ENCODE peak calls at places on chromosomes 6 and 20, in five cellular contexts. M is sigmoid colon, A is SK-N-SH, O is breast epithelium, N is AG04450. P is an unnamed sample.

GRCh38 chr20:733806-734205 is 34.5 kb downstream of the SLC52A3 start:
- DNase-seq in M (no peak), A (peak; percentile 41), O (no peak), N (no peak), P (no peak)

GRCh38 chr6:166156942-166157341 is 10.7 kb downstream of the TBXT start:
- DNase-seq in M (no peak), A (no peak), O (no peak), N (no peak), P (no peak)

GRCh38 chr6:168452685-168453377 is 11.8 kb downstream of the SMOC2 start:
- DNase-seq in M (no peak), A (no peak), O (peak; percentile 57), N (no peak), P (no peak)

GRCh38 chr6:142387997-142388815 is 86.4 kb downstream of the ADGRG6 start:
- DNase-seq in M (no peak), A (peak; percentile 15), O (no peak), N (no peak), P (no peak)

GRCh38 chr6:142551145-142551811 is 249.5 kb downstream of the ADGRG6 start:
- DNase-seq in M (no peak), A (no peak), O (peak; percentile 40), N (no peak), P (no peak)

GRCh38 chr20:31682927-31683326 is 39.7 kb downstream of the BCL2L1 start:
- DNase-seq in M (no peak), A (no peak), O (no peak), N (no peak), P (no peak)

GRCh38 chr20:4156411-4156810 is 141.1 kb upstream of the RNF24 start:
- DNase-seq in M (no peak), A (no peak), O (no peak), N (no peak), P (no peak)

GRCh38 chr20:35001596-35002362 is 46.1 kb downstream of the MYH7B start:
- DNase-seq in M (no peak), A (peak; percentile 55), O (no peak), N (no peak), P (no peak)

GRCh38 chr6:38307730-38308129 is 332.0 kb downstream of the BTBD9 start:
- DNase-seq in M (no peak), A (peak; percentile 26), O (no peak), N (no peak), P (no peak)

GRCh38 chr6:139679516-139680179 is 305.2 kb upstream of the CITED2 start:
- DNase-seq in M (no peak), A (no peak), O (no peak), N (no peak), P (no peak)

GRCh38 chr6:136992113-136992512 is 52.7 kb downstream of the IL20RA start:
- DNase-seq in M (no peak), A (no peak), O (no peak), N (no peak), P (no peak)

GRCh38 chr6:15533379-15534044 is 129.3 kb downstream of the DTNBP1 start:
- DNase-seq in M (no peak), A (no peak), O (no peak), N (no peak), P (no peak)

GRCh38 chr6:34334796-34335416 is 57.6 kb downstream of the NUDT3 start:
- DNase-seq in M (no peak), A (no peak), O (no peak), N (no peak), P (no peak)

GRCh38 chr6:46380152-46380807 is 111.0 kb downstream of the RCAN2 start:
- DNase-seq in M (no peak), A (no peak), O (no peak), N (no peak), P (no peak)

GRCh38 chr6:5712349-5713215 is 294.1 kb downstream of the NRN1 start:
- DNase-seq in M (no peak), A (no peak), O (no peak), N (no peak), P (no peak)

GRCh38 chr6:30819287-30819917 is 64.9 kb upstream of the DDR1 start:
- DNase-seq in M (no peak), A (no peak), O (no peak), N (no peak), P (no peak)

GRCh38 chr6:90003941-90004340 is 109.7 kb downstream of the GJA10 start:
- DNase-seq in M (no peak), A (no peak), O (no peak), N (no peak), P (no peak)

GRCh38 chr20:4016349-4017050 is 1.1 kb upstream of the RNF24 start:
- DNase-seq in M (no peak), A (no peak), O (no peak), N (no peak), P (no peak)

GRCh38 chr20:17873410-17874270 is 95.0 kb downstream of the SNX5 start:
- DNase-seq in M (peak; percentile 97), A (peak; percentile 85), O (peak; percentile 85), N (peak; percentile 96), P (peak; percentile 84)

GRCh38 chr20:58997141-58997770 is 9.8 kb downstream of the CTSZ start:
- DNase-seq in M (no peak), A (no peak), O (no peak), N (no peak), P (no peak)

GRCh38 chr6:36121752-36122494 is 8.4 kb upstream of the MAPK13 start:
- DNase-seq in M (peak; percentile 19), A (no peak), O (no peak), N (no peak), P (no peak)

GRCh38 chr6:36120979-36121706 is 9.2 kb upstream of the MAPK13 start:
- DNase-seq in M (peak; percentile 69), A (no peak), O (peak; percentile 80), N (no peak), P (no peak)

GRCh38 chr6:36119927-36120477 is 10.3 kb upstream of the MAPK13 start:
- DNase-seq in M (peak; percentile 14), A (no peak), O (no peak), N (no peak), P (no peak)

GRCh38 chr6:36119209-36119608 is 11.1 kb upstream of the MAPK13 start:
- DNase-seq in M (no peak), A (no peak), O (no peak), N (no peak), P (no peak)

GRCh38 chr6:36120539-36120938 is 9.8 kb upstream of the MAPK13 start:
- DNase-seq in M (peak; percentile 51), A (no peak), O (peak; percentile 39), N (no peak), P (no peak)
- H3K27ac ChIP-seq in M (peak overlapping the region; percentile 28), A (no peak overlapping the region), O (peak overlapping the region; percentile 85), N (no peak overlapping the region), P (no peak overlapping the region)

GRCh38 chr6:44005507-44005903 is 121.7 kb downstream of the MRPL14 start:
- DNase-seq in M (no peak), A (no peak), O (no peak), N (no peak), P (no peak)
- H3K27ac ChIP-seq in M (no peak overlapping the region), A (no peak overlapping the region), O (no peak overlapping the region), N (no peak overlapping the region), P (no peak overlapping the region)

DNA sequence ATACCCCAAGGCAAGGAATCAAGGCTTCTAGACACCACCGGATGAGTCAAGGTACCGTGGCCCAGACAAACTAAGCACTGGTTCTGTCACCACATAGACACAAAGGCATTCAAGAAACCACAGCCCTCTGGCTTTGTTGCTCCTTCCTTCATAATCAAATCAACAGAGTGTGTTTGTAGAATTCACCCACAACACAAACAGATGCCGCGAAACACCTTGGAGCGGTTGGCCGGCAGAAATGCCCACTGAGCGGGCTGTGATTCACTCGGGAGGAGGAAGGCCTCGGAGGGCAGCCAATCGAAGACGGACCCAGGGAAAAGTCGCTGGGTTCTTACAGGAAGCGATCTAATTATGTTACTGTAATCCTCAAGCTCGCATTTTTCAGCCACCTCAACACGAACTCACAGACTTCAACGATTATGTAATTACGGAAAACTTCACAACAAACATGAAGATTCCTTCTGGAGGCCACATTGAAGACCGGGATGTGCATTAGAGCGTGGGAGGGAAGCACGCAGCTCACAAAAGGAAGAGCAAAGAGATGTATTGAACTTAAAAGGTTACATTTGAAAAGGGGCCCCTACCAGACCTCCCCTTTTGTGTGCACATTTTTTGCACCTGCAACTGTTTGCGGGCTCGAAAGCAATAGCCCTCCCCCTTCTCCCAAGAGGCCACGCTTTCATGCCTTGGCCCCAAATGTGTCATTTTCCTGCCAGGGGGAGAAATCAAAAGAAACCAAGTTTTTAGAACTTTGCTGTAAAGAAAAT is 184.7 kb upstream of the PREP start:
- DNase-seq in M (no peak), A (no peak), O (no peak), N (no peak), P (no peak)
- H3K27ac ChIP-seq in M (no peak overlapping the region), A (peak overlapping the region; percentile 69), O (no peak overlapping the region), N (no peak overlapping the region), P (no peak overlapping the region)

DNA sequence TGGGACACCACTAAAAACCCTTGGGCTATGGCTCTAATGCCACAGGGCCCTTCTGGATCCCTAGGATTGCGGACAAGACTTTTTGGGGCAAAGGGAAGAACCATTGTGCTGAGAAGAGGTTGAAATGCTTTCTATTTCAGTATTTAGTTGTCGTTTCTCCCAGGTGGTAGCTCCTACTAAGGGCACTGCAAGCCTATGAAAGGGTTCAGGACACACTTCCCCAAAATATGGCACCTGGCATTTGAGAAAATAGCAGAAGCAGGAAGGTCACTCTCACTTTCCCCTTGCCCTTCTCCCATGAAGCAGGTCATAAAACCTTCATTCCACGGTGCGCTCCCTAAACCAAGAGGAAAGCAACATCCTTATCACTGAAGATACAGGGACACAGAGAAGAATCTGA is 125.4 kb upstream of the GPR6 start:
- DNase-seq in M (no peak), A (no peak), O (no peak), N (no peak), P (no peak)
- H3K27ac ChIP-seq in M (no peak overlapping the region), A (no peak overlapping the region), O (no peak overlapping the region), N (no peak overlapping the region), P (no peak overlapping the region)

DNA sequence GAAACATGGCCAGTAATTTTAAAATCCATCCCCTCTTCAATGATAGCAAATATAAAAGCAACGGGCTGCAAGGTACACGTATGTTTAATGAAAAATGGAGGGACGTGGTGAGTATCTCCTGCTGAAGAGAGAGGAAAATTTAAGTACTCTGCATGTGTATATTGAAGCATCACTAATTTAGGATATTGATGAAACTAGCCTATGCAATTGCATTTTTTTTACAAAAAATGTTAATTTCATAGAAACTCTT is 362 bp upstream of the TMX4 start:
- DNase-seq in M (no peak), A (no peak), O (no peak), N (no peak), P (no peak)
- H3K27ac ChIP-seq in M (peak overlapping the region; percentile 99), A (peak overlapping the region; percentile 98), O (peak overlapping the region; percentile 99), N (peak overlapping the region; percentile 12), P (peak overlapping the region; percentile 97)

GRCh38 chr20:57616143-57616951 is 3.9 kb downstream of the ZBP1 start:
- DNase-seq in M (no peak), A (no peak), O (no peak), N (no peak), P (peak; percentile 69)
- H3K27ac ChIP-seq in M (no peak overlapping the region), A (no peak overlapping the region), O (no peak overlapping the region), N (no peak overlapping the region), P (no peak overlapping the region)

P was measured in coronary artery.